ENCODE peak calls at places on chromosomes 4 and X, in five cellular contexts. F, I, X, Z and S are unnamed samples.

GRCh38 chr4:110361921-110362320 is 114.0 kb upstream of the ENPEP start:
- DNase-seq in F (no peak), I (no peak), X (no peak), Z (no peak), S (no peak)

GRCh38 chr4:150280081-150280950 is 202.1 kb downstream of the DCLK2 start:
- DNase-seq in F (no peak), I (no peak), X (no peak), Z (no peak), S (no peak)

GRCh38 chr4:188299161-188299560 is 159.9 kb downstream of the TRIML1 start:
- DNase-seq in F (no peak), I (no peak), X (no peak), Z (no peak), S (no peak)

GRCh38 chr4:5713861-5714260 is 2.9 kb downstream of the EVC start:
- DNase-seq in F (no peak), I (no peak), X (no peak), Z (no peak), S (no peak)

GRCh38 chr4:177308125-177308524 is 1.5 kb upstream of the NEIL3 start:
- DNase-seq in F (no peak), I (no peak), X (peak), Z (no peak), S (no peak)

GRCh38 chrX:127877358-127877757 is 174.8 kb downstream of the ACTRT1 start:
- DNase-seq in F (no peak), I (no peak), X (no peak), Z (no peak), S (no peak)

GRCh38 chrX:18255059-18255458 is 34.4 kb upstream of the BEND2 start:
- DNase-seq in F (no peak), I (no peak), X (no peak), Z (no peak), S (no peak)

GRCh38 chrX:129638917-129639316 is 15.8 kb downstream of the APLN start:
- DNase-seq in F (no peak), I (no peak), X (no peak), Z (no peak), S (no peak)

GRCh38 chrX:23883737-23884354 is 23.9 kb downstream of the APOO start:
- DNase-seq in F (no peak), I (no peak), X (peak), Z (peak), S (no peak)

GRCh38 chrX:5916945-5917344 is 311.7 kb downstream of the NLGN4X start:
- DNase-seq in F (no peak), I (no peak), X (no peak), Z (no peak), S (no peak)

GRCh38 chr4:8376361-8377102 is 64.0 kb downstream of the ACOX3 start:
- DNase-seq in F (no peak), I (no peak), X (no peak), Z (no peak), S (no peak)

GRCh38 chr4:154781126-154781982 is at the start of gene RBM46:
- DNase-seq in F (no peak), I (no peak), X (no peak), Z (no peak), S (no peak)

GRCh38 chr4:154584259-154584658 is 6.3 kb downstream of the FGA start:
- DNase-seq in F (no peak), I (no peak), X (no peak), Z (no peak), S (no peak)

GRCh38 chr4:91058345-91058744 is 931.2 kb downstream of the CCSER1 start:
- DNase-seq in F (no peak), I (no peak), X (no peak), Z (no peak), S (no peak)

GRCh38 chr4:107876096-107876495 is 51.4 kb downstream of the SGMS2 start:
- DNase-seq in F (no peak), I (no peak), X (no peak), Z (no peak), S (no peak)

GRCh38 chr4:139281212-139281611 is 1.2 kb upstream of the MGARP start:
- DNase-seq in F (no peak), I (no peak), X (no peak), Z (no peak), S (no peak)

GRCh38 chr4:15021301-15021700 is 19.0 kb downstream of the CPEB2 start:
- DNase-seq in F (no peak), I (no peak), X (no peak), Z (no peak), S (no peak)

GRCh38 chrX:52265713-52266112 is 81.0 kb downstream of the MAGED4 start:
- DNase-seq in F (no peak), I (no peak), X (no peak), Z (no peak), S (no peak)

GRCh38 chrX:148536961-148537360 is 36.5 kb downstream of the AFF2 start:
- DNase-seq in F (no peak), I (no peak), X (no peak), Z (no peak), S (no peak)

GRCh38 chr4:7864685-7865084 is 75.0 kb downstream of the AFAP1 start:
- DNase-seq in F (no peak), I (no peak), X (no peak), Z (no peak), S (no peak)

GRCh38 chr4:147822128-147822527 is 90.2 kb downstream of the ARHGAP10 start:
- DNase-seq in F (no peak), I (no peak), X (peak), Z (no peak), S (no peak)

GRCh38 chr4:169249214-169249973 is 21.4 kb downstream of the SH3RF1 start:
- DNase-seq in F (no peak), I (no peak), X (peak), Z (no peak), S (no peak)

GRCh38 chr4:73895201-73896177 is 26.3 kb downstream of the CXCL1 start:
- DNase-seq in F (no peak), I (no peak), X (no peak), Z (no peak), S (no peak)

GRCh38 chr4:73608677-73609594 is 11.3 kb downstream of the RASSF6 start:
- DNase-seq in F (no peak), I (no peak), X (peak), Z (no peak), S (no peak)

GRCh38 chrX:47239199-47239598 is 6.4 kb downstream of the USP11 start:
- DNase-seq in F (no peak), I (no peak), X (no peak), Z (no peak), S (no peak)

GRCh38 chr4:140115140-140115539 is 38.8 kb downstream of the MAML3 start:
- DNase-seq in F (no peak), I (no peak), X (no peak), Z (no peak), S (no peak)

GRCh38 chrX:78375894-78376293 is 48.5 kb upstream of the CYSLTR1 start:
- DNase-seq in F (no peak), I (no peak), X (no peak), Z (no peak), S (no peak)

GRCh38 chrX:124829930-124830329 is 483.6 kb downstream of the SH2D1A start:
- DNase-seq in F (no peak), I (no peak), X (no peak), Z (no peak), S (no peak)

GRCh38 chr4:24857996-24858395 is 54.8 kb downstream of the CCDC149 start:
- DNase-seq in F (no peak), I (no peak), X (no peak), Z (no peak), S (no peak)

GRCh38 chr4:19566041-19566440 is 685.7 kb upstream of the SLIT2 start:
- DNase-seq in F (no peak), I (no peak), X (no peak), Z (no peak), S (no peak)

GRCh38 chr4:65599335-65599734 is 71.0 kb downstream of the EPHA5 start:
- DNase-seq in F (no peak), I (no peak), X (no peak), Z (no peak), S (no peak)

GRCh38 chr4:100430441-100430840 is 87.4 kb downstream of the EMCN start:
- DNase-seq in F (no peak), I (no peak), X (no peak), Z (no peak), S (no peak)

GRCh38 chr4:182749768-182750167 is 167.4 kb downstream of the DCTD start:
- DNase-seq in F (no peak), I (no peak), X (no peak), Z (no peak), S (no peak)

GRCh38 chr4:39045791-39046221 is 13.6 kb upstream of the TMEM156 start:
- DNase-seq in F (no peak), I (no peak), X (peak), Z (no peak), S (no peak)

GRCh38 chr4:38164346-38164745 is 204.1 kb downstream of the PTTG2 start:
- DNase-seq in F (no peak), I (no peak), X (no peak), Z (no peak), S (no peak)

GRCh38 chr4:18398661-18399060 is 377.1 kb upstream of the LCORL start:
- DNase-seq in F (no peak), I (no peak), X (no peak), Z (no peak), S (no peak)
- TF ChIP-seq TAF1 in F (no peak), I (no peak), X (no peak), Z (no peak), S (no peak)

GRCh38 chrX:153687121-153688039 is at the start of gene SLC6A8:
- DNase-seq in F (no peak), I (no peak), X (peak), Z (peak), S (no peak)
- TF ChIP-seq POLR2A in F (no peak), I (no peak), X (peak), Z (no peak), S (no peak)

DNA sequence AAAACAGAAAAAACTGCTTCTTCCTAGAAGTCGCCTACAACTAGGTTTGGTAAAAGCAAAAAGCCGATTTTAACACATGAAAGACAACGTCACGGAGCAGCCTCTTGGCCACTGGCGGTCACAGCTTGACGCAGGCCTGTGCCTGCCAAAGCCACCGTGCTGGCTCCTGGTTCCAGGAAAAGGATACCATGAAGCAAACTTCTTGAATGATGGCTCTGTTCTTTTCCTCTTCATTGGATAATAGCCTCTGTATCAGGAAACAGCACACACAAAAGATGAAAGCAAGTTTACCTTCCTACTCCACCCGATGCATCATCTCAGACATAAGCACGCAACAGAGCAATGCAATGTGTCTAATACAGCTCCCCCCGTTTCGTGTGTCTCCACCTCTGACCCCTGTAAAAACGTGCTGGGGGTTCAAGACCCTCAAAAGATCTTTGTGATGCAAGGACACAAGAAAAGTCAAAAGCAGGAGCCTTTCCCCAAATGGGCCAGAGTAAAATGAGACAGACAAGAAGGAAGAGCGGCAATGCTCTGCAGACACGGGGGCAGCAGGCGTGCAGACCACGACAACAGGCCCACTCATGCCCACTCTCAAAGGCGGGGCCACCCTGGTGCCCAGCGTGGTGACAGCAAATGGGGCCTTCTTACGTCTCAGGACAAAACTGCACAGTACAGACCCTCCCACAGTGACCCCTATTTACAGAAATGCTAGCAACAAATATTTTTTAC is 19.4 kb downstream of the GAK start:
- DNase-seq in F (no peak), I (no peak), X (no peak), Z (no peak), S (no peak)
- TF ChIP-seq POLR2AphosphoS5 in F (no peak), I (no peak), X (no peak), Z (no peak), S (no peak)

GRCh38 chr4:2290488-2290887 is 28.6 kb upstream of the MXD4 start:
- DNase-seq in F (no peak), I (no peak), X (no peak), Z (no peak), S (no peak)
- TF ChIP-seq TAF1 in F (no peak), I (no peak), X (no peak), Z (no peak), S (no peak)

GRCh38 chr4:119480331-119480730 is 148.3 kb downstream of the PDE5A start:
- DNase-seq in F (no peak), I (no peak), X (no peak), Z (no peak), S (no peak)

GRCh38 chr4:119478446-119479179 is 150.0 kb downstream of the PDE5A start:
- DNase-seq in F (no peak), I (no peak), X (peak), Z (no peak), S (no peak)

GRCh38 chr4:119479835-119480234 is 148.8 kb downstream of the PDE5A start:
- DNase-seq in F (no peak), I (no peak), X (no peak), Z (no peak), S (no peak)

GRCh38 chr4:119477412-119478053 is 151.1 kb downstream of the PDE5A start:
- DNase-seq in F (no peak), I (no peak), X (no peak), Z (no peak), S (no peak)

DNA sequence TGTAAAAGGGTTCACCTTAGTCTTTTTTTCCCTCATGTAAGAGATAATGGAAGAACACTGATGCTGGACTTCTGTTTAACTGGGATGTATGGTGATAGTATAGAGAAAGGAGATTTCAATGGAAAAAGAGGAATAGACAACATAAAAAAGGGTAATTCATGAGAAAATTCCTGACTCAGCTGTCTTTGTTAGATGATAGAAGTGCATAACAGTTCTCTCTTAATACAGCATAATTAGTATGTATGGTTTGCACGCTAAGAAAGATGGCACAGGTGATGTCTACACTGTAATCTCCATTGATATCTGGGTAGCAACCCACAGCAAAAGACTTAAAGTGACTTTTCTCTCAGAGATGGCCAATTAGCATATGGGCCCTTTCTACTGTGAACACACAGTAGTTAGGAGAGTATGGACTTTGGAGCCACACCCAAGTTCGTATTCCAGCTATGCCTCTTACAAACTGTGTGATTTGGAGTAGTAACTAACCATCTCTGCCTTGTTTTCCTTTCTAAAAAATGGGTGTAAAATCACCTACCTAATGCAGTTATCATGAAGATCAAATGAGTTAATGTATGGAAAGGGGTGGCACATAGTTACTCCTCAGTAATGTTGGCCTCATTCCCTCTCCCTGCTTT is 149.3 kb downstream of the PDE5A start:
- DNase-seq in F (no peak), I (no peak), X (no peak), Z (no peak), S (no peak)
- TF ChIP-seq POLR2A in F (no peak), I (no peak), X (no peak), Z (no peak), S (no peak)